ENCODE peak calls at places on chromosomes 7 and 10, in four cellular contexts. One of them, this sample, is unnamed.

GRCh38 chr10:22988581-22989360 is 60.9 kb downstream of the ARMC3 start:
- DNase-seq in H1: peak; percentile 56
- DNase-seq in cardiac fibroblast: peak; percentile 74
- DNase-seq in suprapubic skin: no peak
- DNase-seq in this sample: no peak

GRCh38 chr10:86366033-86366901 is at the start of gene GRID1:
- DNase-seq in H1: peak; percentile 80
- DNase-seq in cardiac fibroblast: no peak
- DNase-seq in suprapubic skin: peak; percentile 72
- DNase-seq in this sample: peak; percentile 62

GRCh38 chr10:22002531-22003110 is 909 bp downstream of the DNAJC1 start:
- DNase-seq in H1: no peak
- DNase-seq in cardiac fibroblast: peak; percentile 78
- DNase-seq in suprapubic skin: no peak
- DNase-seq in this sample: no peak

GRCh38 chr7:114086906-114087651 is 168.3 kb upstream of the PPP1R3A start:
- DNase-seq in H1: peak; percentile 56
- DNase-seq in cardiac fibroblast: peak; percentile 25
- DNase-seq in suprapubic skin: peak; percentile 72
- DNase-seq in this sample: no peak

GRCh38 chr7:148944935-148945934 is 61.1 kb upstream of the EZH2 start:
- DNase-seq in H1: no peak
- DNase-seq in cardiac fibroblast: peak; percentile 76
- DNase-seq in suprapubic skin: no peak
- DNase-seq in this sample: no peak

GRCh38 chr10:77290528-77291155 is 347.0 kb downstream of the KCNMA1 start:
- DNase-seq in H1: no peak
- DNase-seq in cardiac fibroblast: peak; percentile 97
- DNase-seq in suprapubic skin: no peak
- DNase-seq in this sample: no peak

GRCh38 chr7:5426226-5426475 is 2.5 kb upstream of the TNRC18 start:
- DNase-seq in H1: no peak
- DNase-seq in cardiac fibroblast: peak; percentile 71
- DNase-seq in suprapubic skin: no peak
- DNase-seq in this sample: no peak

GRCh38 chr10:43396061-43396927 is 12.7 kb downstream of the HNRNPF start:
- DNase-seq in H1: peak; percentile 85
- DNase-seq in cardiac fibroblast: peak; percentile 70
- DNase-seq in suprapubic skin: peak; percentile 87
- DNase-seq in this sample: peak; percentile 60

GRCh38 chr10:43683451-43684197 is 34.9 kb upstream of the ZNF32 start:
- DNase-seq in H1: peak; percentile 72
- DNase-seq in cardiac fibroblast: peak; percentile 38
- DNase-seq in suprapubic skin: peak; percentile 28
- DNase-seq in this sample: no peak

GRCh38 chr10:117597216-117597615 is 54.7 kb downstream of the EMX2 start:
- DNase-seq in H1: no peak
- DNase-seq in cardiac fibroblast: no peak
- DNase-seq in suprapubic skin: no peak
- DNase-seq in this sample: no peak

GRCh38 chr7:7157177-7157886 is 25.0 kb upstream of the C1GALT1 start:
- DNase-seq in H1: no peak
- DNase-seq in cardiac fibroblast: peak; percentile 89
- DNase-seq in suprapubic skin: no peak
- DNase-seq in this sample: no peak

GRCh38 chr7:25964483-25964961 is 187.5 kb upstream of the NFE2L3 start:
- DNase-seq in H1: no peak
- DNase-seq in cardiac fibroblast: no peak
- DNase-seq in suprapubic skin: no peak
- DNase-seq in this sample: no peak

GRCh38 chr10:31274310-31274709 is 44.7 kb upstream of the ZEB1 start:
- DNase-seq in H1: no peak
- DNase-seq in cardiac fibroblast: peak; percentile 70
- DNase-seq in suprapubic skin: no peak
- DNase-seq in this sample: no peak
- TF ChIP-seq CTCF in H1: no peak
- TF ChIP-seq CTCF in cardiac fibroblast: no peak
- TF ChIP-seq CTCF in suprapubic skin: no peak
- TF ChIP-seq CTCF in this sample: no peak

GRCh38 chr7:67788689-67789088 is 792.1 kb downstream of the TYW1 start:
- DNase-seq in H1: peak; percentile 51
- DNase-seq in cardiac fibroblast: no peak
- DNase-seq in suprapubic skin: no peak
- DNase-seq in this sample: no peak
- TF ChIP-seq CTCF in H1: peak; percentile 60
- TF ChIP-seq CTCF in cardiac fibroblast: no peak
- TF ChIP-seq CTCF in suprapubic skin: no peak
- TF ChIP-seq CTCF in this sample: peak; percentile 90

GRCh38 chr7:128010392-128011078 is 20.7 kb downstream of the LRRC4 start:
- DNase-seq in H1: no peak
- DNase-seq in cardiac fibroblast: no peak
- DNase-seq in suprapubic skin: no peak
- DNase-seq in this sample: no peak
- TF ChIP-seq CTCF in H1: peak; percentile 58
- TF ChIP-seq CTCF in cardiac fibroblast: peak; percentile 13
- TF ChIP-seq CTCF in suprapubic skin: no peak
- TF ChIP-seq CTCF in this sample: no peak

GRCh38 chr7:9657257-9657656 is 1223.8 kb downstream of the NXPH1 start:
- DNase-seq in H1: no peak
- DNase-seq in cardiac fibroblast: no peak
- DNase-seq in suprapubic skin: no peak
- DNase-seq in this sample: no peak
- TF ChIP-seq CTCF in H1: peak; percentile 51
- TF ChIP-seq CTCF in cardiac fibroblast: no peak
- TF ChIP-seq CTCF in suprapubic skin: no peak
- TF ChIP-seq CTCF in this sample: peak; percentile 29

GRCh38 chr7:14425559-14425958 is 436.1 kb upstream of the ETV1 start:
- DNase-seq in H1: no peak
- DNase-seq in cardiac fibroblast: no peak
- DNase-seq in suprapubic skin: no peak
- DNase-seq in this sample: no peak

GRCh38 chr7:14419554-14419953 is 430.1 kb upstream of the ETV1 start:
- DNase-seq in H1: no peak
- DNase-seq in cardiac fibroblast: no peak
- DNase-seq in suprapubic skin: no peak
- DNase-seq in this sample: no peak

GRCh38 chr7:14420768-14421167 is 431.3 kb upstream of the ETV1 start:
- DNase-seq in H1: no peak
- DNase-seq in cardiac fibroblast: no peak
- DNase-seq in suprapubic skin: no peak
- DNase-seq in this sample: no peak

GRCh38 chr7:14424675-14425074 is 435.2 kb upstream of the ETV1 start:
- DNase-seq in H1: no peak
- DNase-seq in cardiac fibroblast: peak; percentile 4
- DNase-seq in suprapubic skin: no peak
- DNase-seq in this sample: no peak
- TF ChIP-seq CTCF in H1: peak; percentile 25
- TF ChIP-seq CTCF in cardiac fibroblast: no peak
- TF ChIP-seq CTCF in suprapubic skin: no peak
- TF ChIP-seq CTCF in this sample: no peak

GRCh38 chr7:151570366-151570915 is 50.7 kb upstream of the RHEB start:
- DNase-seq in H1: no peak
- DNase-seq in cardiac fibroblast: peak; percentile 70
- DNase-seq in suprapubic skin: no peak
- DNase-seq in this sample: no peak
- TF ChIP-seq CTCF in H1: peak; percentile 26
- TF ChIP-seq CTCF in cardiac fibroblast: peak; percentile 64
- TF ChIP-seq CTCF in suprapubic skin: peak; percentile 14
- TF ChIP-seq CTCF in this sample: peak; percentile 42

GRCh38 chr10:90665905-90666662 is 191.8 kb downstream of the HTR7 start:
- DNase-seq in H1: no peak
- DNase-seq in cardiac fibroblast: no peak
- DNase-seq in suprapubic skin: no peak
- DNase-seq in this sample: no peak
- TF ChIP-seq CTCF in H1: no peak
- TF ChIP-seq CTCF in cardiac fibroblast: no peak
- TF ChIP-seq CTCF in suprapubic skin: no peak
- TF ChIP-seq CTCF in this sample: no peak

DNA sequence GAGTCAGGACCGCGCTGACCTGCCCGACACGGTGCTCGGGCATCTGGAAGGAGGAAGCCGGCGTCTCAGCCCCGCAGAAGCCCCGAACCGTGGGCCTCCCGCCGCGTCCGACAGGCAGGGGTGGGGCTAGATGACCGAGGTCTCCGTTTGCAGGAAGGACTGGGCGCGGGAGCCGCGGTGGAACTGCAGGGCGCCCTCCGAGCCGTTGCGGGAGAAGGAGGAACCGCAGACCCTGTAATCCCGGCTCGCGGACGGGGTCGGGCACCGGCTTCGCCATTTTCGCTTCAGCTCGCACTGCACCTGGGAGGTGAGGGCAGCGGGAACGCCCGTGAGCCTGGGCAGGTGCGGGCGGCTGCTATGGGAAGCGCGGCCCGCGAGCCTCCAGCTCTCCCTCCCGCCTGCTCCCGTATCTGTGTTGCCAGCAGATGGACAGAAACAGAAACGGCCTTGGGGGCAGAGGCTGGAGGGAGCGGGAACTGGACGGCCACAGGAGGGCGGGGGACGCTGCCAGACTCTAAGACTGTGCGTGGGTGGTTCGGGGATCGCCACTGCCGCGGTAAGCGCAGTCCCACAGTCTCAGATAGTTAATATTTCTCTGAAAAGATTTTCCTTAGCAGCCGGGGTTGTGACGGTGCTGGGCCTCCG is 114.1 kb downstream of the VIPR2 start:
- DNase-seq in H1: peak; percentile 87
- DNase-seq in cardiac fibroblast: no peak
- DNase-seq in suprapubic skin: peak; percentile 78
- DNase-seq in this sample: no peak
- TF ChIP-seq CTCF in H1: peak; percentile 50
- TF ChIP-seq CTCF in cardiac fibroblast: no peak
- TF ChIP-seq CTCF in suprapubic skin: peak; percentile 22
- TF ChIP-seq CTCF in this sample: no peak

DNA sequence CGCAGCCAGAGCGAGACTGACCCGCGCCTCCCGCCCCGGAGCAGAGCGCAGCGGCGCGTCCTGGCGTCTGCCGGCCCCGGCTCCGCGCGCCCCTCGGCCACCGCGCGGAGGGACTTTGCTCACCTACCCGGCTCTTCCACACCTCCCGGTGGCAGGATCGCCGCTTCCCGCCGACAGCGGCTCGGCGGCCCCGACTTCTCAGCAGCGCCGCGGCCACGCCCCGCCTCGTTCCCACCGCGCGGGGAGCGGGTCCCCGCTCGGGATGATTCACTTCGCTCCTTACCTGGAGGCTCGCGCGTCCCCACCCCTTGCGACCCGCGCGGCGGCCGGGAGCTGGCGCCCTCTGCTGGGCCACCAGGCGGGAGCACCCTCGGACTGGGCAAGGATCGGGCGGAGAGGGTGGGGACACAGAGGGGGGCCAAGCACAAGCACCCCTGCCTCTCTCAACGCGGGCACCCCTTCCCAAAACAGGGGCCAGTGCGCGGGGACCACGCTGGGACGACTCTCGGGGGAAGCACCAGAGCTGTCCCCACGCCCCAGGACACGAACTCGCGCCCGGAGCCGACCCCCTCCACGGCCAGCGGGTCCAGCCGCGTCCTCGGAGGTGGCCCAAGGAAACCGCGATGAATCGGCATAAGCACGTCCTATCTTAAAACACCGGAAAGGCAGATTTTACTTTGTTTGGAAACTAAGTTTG is 101.0 kb upstream of the SVIL start:
- DNase-seq in H1: peak; percentile 94
- DNase-seq in cardiac fibroblast: peak; percentile 81
- DNase-seq in suprapubic skin: peak; percentile 92
- DNase-seq in this sample: peak; percentile 79
- TF ChIP-seq CTCF in H1: peak; percentile 76
- TF ChIP-seq CTCF in cardiac fibroblast: peak; percentile 74
- TF ChIP-seq CTCF in suprapubic skin: peak; percentile 95
- TF ChIP-seq CTCF in this sample: peak; percentile 57